ENCODE peak calls at places on chromosomes 2 and 18, in four cellular contexts. X, Q, N and O are unnamed samples.

GRCh38 chr18:77071711-77072292 is 60.8 kb downstream of the MBP start:
- DNase-seq in X (no peak), Q (no peak), N (peak), O (peak)

GRCh38 chr2:29878898-29879297 is 42.5 kb downstream of the ALK start:
- DNase-seq in X (no peak), Q (no peak), N (no peak), O (peak)

GRCh38 chr2:31217465-31218200 is at the start of gene CAPN14:
- DNase-seq in X (no peak), Q (no peak), N (no peak), O (no peak)

GRCh38 chr2:189412330-189412953 is 28.8 kb upstream of the WDR75 start:
- DNase-seq in X (peak), Q (no peak), N (no peak), O (no peak)

GRCh38 chr18:77141401-77142118 is 9.0 kb upstream of the MBP start:
- DNase-seq in X (no peak), Q (no peak), N (no peak), O (no peak)

GRCh38 chr18:68447286-68447685 is 267.6 kb downstream of the TMX3 start:
- DNase-seq in X (no peak), Q (no peak), N (no peak), O (no peak)

GRCh38 chr2:96105994-96106393 is 10.4 kb downstream of the ADRA2B start:
- DNase-seq in X (no peak), Q (peak), N (no peak), O (no peak)

GRCh38 chr18:8177330-8178016 is 431.8 kb upstream of the RAB12 start:
- DNase-seq in X (no peak), Q (no peak), N (no peak), O (peak)

GRCh38 chr2:43311276-43311675 is 84.9 kb upstream of the ZFP36L2 start:
- DNase-seq in X (no peak), Q (no peak), N (no peak), O (peak)

GRCh38 chr2:42048318-42049251 is 764 bp downstream of the PKDCC start:
- DNase-seq in X (no peak), Q (no peak), N (no peak), O (no peak)

GRCh38 chr2:141313972-141314371 is 816.8 kb downstream of the LRP1B start:
- DNase-seq in X (no peak), Q (no peak), N (no peak), O (no peak)

GRCh38 chr2:197710424-197711042 is 5.4 kb downstream of the MARS2 start:
- DNase-seq in X (no peak), Q (no peak), N (no peak), O (no peak)

GRCh38 chr2:71336802-71337201 is 5.2 kb downstream of the ZNF638 start:
- DNase-seq in X (no peak), Q (no peak), N (no peak), O (no peak)

GRCh38 chr2:129354662-129355061 is 624.8 kb upstream of the RAB6C start:
- DNase-seq in X (no peak), Q (no peak), N (no peak), O (no peak)

GRCh38 chr2:11123856-11124759 is 31.2 kb upstream of the SLC66A3 start:
- DNase-seq in X (peak), Q (no peak), N (peak), O (no peak)

GRCh38 chr2:113175736-113176695 is 2.2 kb downstream of the PSD4 start:
- DNase-seq in X (no peak), Q (peak), N (peak), O (no peak)

GRCh38 chr2:164903944-164904343 is 51.4 kb downstream of the SLC38A11 start:
- DNase-seq in X (no peak), Q (no peak), N (no peak), O (no peak)

GRCh38 chr2:33406622-33407021 is 69.8 kb upstream of the RASGRP3 start:
- DNase-seq in X (no peak), Q (no peak), N (no peak), O (peak)

GRCh38 chr2:195414479-195414878 is 242.5 kb upstream of the SLC39A10 start:
- DNase-seq in X (no peak), Q (no peak), N (no peak), O (no peak)

GRCh38 chr2:9095690-9096089 is 92.2 kb upstream of the MBOAT2 start:
- DNase-seq in X (no peak), Q (peak), N (peak), O (no peak)

GRCh38 chr2:168587302-168587701 is 131.2 kb downstream of the CERS6 start:
- DNase-seq in X (no peak), Q (no peak), N (no peak), O (no peak)

GRCh38 chr2:42568431-42569115 is at the start of gene MTA3:
- DNase-seq in X (peak), Q (peak), N (peak), O (no peak)

GRCh38 chr18:48939368-48940097 is 11.2 kb downstream of the SMAD7 start:
- DNase-seq in X (no peak), Q (no peak), N (no peak), O (no peak)

GRCh38 chr18:3248670-3249359 is 1.2 kb downstream of the MYL12A start:
- DNase-seq in X (no peak), Q (no peak), N (no peak), O (no peak)

GRCh38 chr2:159998236-159998635 is 64.2 kb downstream of the PLA2R1 start:
- DNase-seq in X (no peak), Q (no peak), N (no peak), O (no peak)